ENCODE peak calls at places on chromosomes 7 and 10, in six cellular contexts. Z is GM19239, P is hypothalamus, C is body of pancreas, B is NCI-H1105, M is DMS53. Y is an unnamed sample.

GRCh38 chr7:128838109-128838779 is 8.0 kb downstream of the FLNC start:
- DNase-seq in C (no peak), Z (no peak), B (no peak), M (no peak), P (no peak), Y (no peak)

GRCh38 chr7:28407643-28408042 is 4.7 kb upstream of the CREB5 start:
- DNase-seq in Z (no peak), M (peak; percentile 29), B (no peak), C (peak; percentile 21), P (peak; percentile 42), Y (no peak)

GRCh38 chr10:126049741-126050140 is 153.4 kb downstream of the FANK1 start:
- DNase-seq in B (no peak), P (no peak), M (no peak), Z (no peak), C (peak; percentile 25), Y (peak; percentile 56)

GRCh38 chr10:132640326-132641125 is 102.9 kb downstream of the INPP5A start:
- DNase-seq in C (no peak), P (no peak), Z (no peak), B (no peak), M (no peak), Y (no peak)

GRCh38 chr10:72043016-72043834 is 45.1 kb downstream of the SPOCK2 start:
- DNase-seq in M (no peak), P (no peak), C (no peak), Z (no peak), B (no peak), Y (no peak)

GRCh38 chr10:101780818-101781654 is 2.2 kb downstream of the NPM3 start:
- DNase-seq in M (peak; percentile 83), Z (peak; percentile 82), P (peak; percentile 39), B (no peak), C (peak; percentile 62), Y (peak; percentile 74)

GRCh38 chr10:97795886-97796285 is 24.1 kb upstream of the SFRP5 start:
- DNase-seq in Z (no peak), P (no peak), C (no peak), M (no peak), B (no peak), Y (no peak)

GRCh38 chr7:7869036-7869435 is 99.6 kb upstream of the GLCCI1 start:
- DNase-seq in M (peak; percentile 70), B (no peak), C (no peak), P (no peak), Z (no peak), Y (no peak)

GRCh38 chr10:13100349-13101294 is 659 bp downstream of the OPTN start:
- DNase-seq in M (peak; percentile 69), C (peak; percentile 42), P (peak; percentile 30), B (no peak), Z (peak; percentile 7), Y (no peak)

GRCh38 chr7:2930310-2931033 is 86.4 kb upstream of the GNA12 start:
- DNase-seq in M (no peak), Z (no peak), P (no peak), B (no peak), C (no peak), Y (no peak)

GRCh38 chr7:89666436-89666835 is 487.8 kb upstream of the STEAP1 start:
- DNase-seq in C (no peak), B (no peak), M (peak; percentile 7), P (no peak), Z (no peak), Y (no peak)

GRCh38 chr10:106908225-106908624 is 256.3 kb downstream of the SORCS1 start:
- DNase-seq in Z (no peak), P (no peak), M (no peak), C (no peak), B (no peak), Y (no peak)

GRCh38 chr7:130409722-130410072 is 29.4 kb downstream of the CPA1 start:
- DNase-seq in C (no peak), P (no peak), Z (no peak), M (no peak), B (no peak), Y (no peak)

GRCh38 chr7:55476071-55476803 is 96.1 kb downstream of the VOPP1 start:
- DNase-seq in M (no peak), P (no peak), C (no peak), Z (no peak), B (no peak), Y (no peak)

GRCh38 chr10:53357587-53357986 is 585.0 kb upstream of the MBL2 start:
- DNase-seq in P (no peak), Z (no peak), M (no peak), C (no peak), B (no peak), Y (no peak)

GRCh38 chr10:22666287-22667092 is 47.9 kb downstream of the PIP4K2A start:
- DNase-seq in Z (no peak), P (no peak), M (peak; percentile 85), C (peak; percentile 36), B (no peak), Y (no peak)

GRCh38 chr7:122675621-122676020 is 23.3 kb downstream of the RNF133 start:
- DNase-seq in Z (no peak), B (no peak), M (no peak), C (no peak), P (no peak), Y (no peak)

Y was measured in BE2C.